ENCODE peak calls at places on chromosomes 11 and 22, in nine cellular contexts. H is activated CD8-positive, alpha-beta memory T cell treated with anti-CD3 and anti-CD28 coated beads, Interleukin-2, amount 50 U/mL, for 48 hours; U is C1 segment of cervical spinal cord; F is stimulated activated naive CD4-positive, alpha-beta T cell; B is DMS153; M is CD4-positive, alpha-beta T cell; Y is PC-9; G is COR-L47; D is GM13977. P is an unnamed sample.

GRCh38 chr11:34204396-34205279 is 99.2 kb downstream of the NAT10 start:
- DNase-seq in U (no peak), F (no peak), B (peak), Y (peak), D (no peak), G (no peak), M (no peak), H (no peak), P (peak)

GRCh38 chr11:70031631-70032469 is 46.3 kb upstream of the ANO1 start:
- DNase-seq in G (no peak), B (no peak), H (no peak), Y (no peak), M (no peak), F (no peak), U (no peak), D (no peak), P (no peak)

GRCh38 chr11:120392299-120392698 is 56.1 kb downstream of the ARHGEF12 start:
- DNase-seq in Y (no peak), B (no peak), G (no peak), F (no peak), H (no peak), D (no peak), M (no peak), U (no peak), P (no peak)

GRCh38 chr11:31725176-31725575 is 85.9 kb downstream of the PAX6 start:
- DNase-seq in M (no peak), G (no peak), H (no peak), U (no peak), D (no peak), F (no peak), Y (no peak), B (no peak), P (no peak)

GRCh38 chr11:85806876-85807275 is 4.1 kb downstream of the SYTL2 start:
- DNase-seq in G (no peak), M (no peak), B (no peak), Y (no peak), F (no peak), H (no peak), D (no peak), U (no peak), P (no peak)

GRCh38 chr22:29083576-29084566 is 11.0 kb downstream of the KREMEN1 start:
- DNase-seq in B (no peak), M (no peak), H (no peak), D (no peak), F (no peak), Y (no peak), U (no peak), G (no peak), P (no peak)

GRCh38 chr11:30046211-30046945 is 29.5 kb upstream of the KCNA4 start:
- DNase-seq in B (no peak), U (no peak), F (no peak), D (no peak), Y (no peak), G (no peak), M (no peak), H (no peak), P (no peak)

GRCh38 chr22:27273386-27273785 is 528.2 kb downstream of the MN1 start:
- DNase-seq in H (no peak), G (no peak), B (no peak), F (no peak), M (no peak), Y (no peak), D (no peak), U (no peak), P (no peak)

GRCh38 chr11:83979593-83979992 is 693.4 kb upstream of the CCDC90B start:
- DNase-seq in U (no peak), M (no peak), H (no peak), B (no peak), G (no peak), D (no peak), Y (no peak), F (no peak), P (no peak)

GRCh38 chr11:101129203-101129943 is at the start of gene PGR:
- DNase-seq in F (no peak), G (peak), M (no peak), H (no peak), U (no peak), B (no peak), Y (no peak), D (peak), P (no peak)

GRCh38 chr11:127003260-127003981 is 2.9 kb upstream of the KIRREL3 start:
- DNase-seq in M (no peak), G (peak), U (no peak), F (no peak), D (peak), B (peak), Y (no peak), H (peak), P (peak)

GRCh38 chr22:50714631-50715179 is 23.3 kb upstream of the ACR start:
- DNase-seq in M (no peak), Y (no peak), G (no peak), B (no peak), H (no peak), F (no peak), D (no peak), U (no peak), P (no peak)

GRCh38 chr11:2535673-2536439 is 91.0 kb downstream of the KCNQ1 start:
- DNase-seq in U (no peak), G (no peak), F (no peak), D (no peak), M (no peak), B (no peak), Y (no peak), H (no peak), P (no peak)

GRCh38 chr11:36540998-36541397 is 26.8 kb upstream of the RAG1 start:
- DNase-seq in G (peak), Y (no peak), D (peak), H (no peak), U (no peak), F (no peak), B (peak), M (no peak), P (peak)

GRCh38 chr11:78586452-78587046 is 11.9 kb upstream of the NARS2 start:
- DNase-seq in H (no peak), F (no peak), M (no peak), B (no peak), U (no peak), D (peak), Y (no peak), G (no peak), P (no peak)

GRCh38 chr11:77206264-77207018 is 78.4 kb downstream of the MYO7A start:
- DNase-seq in B (no peak), U (no peak), F (no peak), H (no peak), M (no peak), Y (no peak), D (no peak), G (no peak), P (no peak)

GRCh38 chr11:45933846-45934579 is 11.6 kb downstream of the LARGE2 start:
- DNase-seq in B (no peak), F (no peak), G (no peak), Y (no peak), U (no peak), M (no peak), D (no peak), H (no peak), P (no peak)

GRCh38 chr22:24421428-24421931 is 5.9 kb upstream of the ADORA2A start:
- DNase-seq in G (no peak), F (peak), Y (no peak), M (peak), D (peak), B (no peak), U (no peak), H (no peak), P (peak)

GRCh38 chr11:128493570-128493965 is 93.8 kb downstream of the ETS1 start:
- DNase-seq in D (no peak), B (no peak), U (no peak), H (no peak), M (no peak), Y (no peak), F (no peak), G (no peak), P (no peak)

GRCh38 chr11:37171451-37171850 is 573.4 kb upstream of the RAG2 start:
- DNase-seq in F (no peak), G (no peak), B (no peak), U (no peak), D (no peak), M (no peak), H (no peak), Y (no peak), P (no peak)

GRCh38 chr11:103773059-103773458 is 263.4 kb upstream of the DDI1 start:
- DNase-seq in D (no peak), H (no peak), B (no peak), F (no peak), U (no peak), G (no peak), M (no peak), Y (no peak), P (no peak)